ENCODE peak calls at places on chromosomes 3 and 15, in six cellular contexts. J is HFF-Myc, E is foreskin fibroblast, I is AG09319, N is B cell, D is cardiac muscle cell. L is an unnamed sample.

GRCh38 chr3:23203651-23204111 is 554 bp downstream of the UBE2E2 start:
- DNase-seq in E (peak), D (peak), N (peak), I (no peak), J (no peak), L (peak)

GRCh38 chr15:50390549-50391264 is 33.5 kb upstream of the USP8 start:
- DNase-seq in I (no peak), E (no peak), D (no peak), N (no peak), J (no peak), L (no peak)

GRCh38 chr3:43905157-43905556 is 214.4 kb downstream of the ABHD5 start:
- DNase-seq in J (no peak), D (peak), I (no peak), E (no peak), N (no peak), L (no peak)

GRCh38 chr3:28053759-28054158 is 187.7 kb upstream of the CMC1 start:
- DNase-seq in D (peak), N (no peak), E (peak), I (no peak), J (no peak), L (no peak)

GRCh38 chr3:137148917-137149316 is 191.1 kb downstream of the IL20RB start:
- DNase-seq in D (no peak), I (no peak), N (no peak), J (no peak), E (no peak), L (no peak)

GRCh38 chr3:148962513-148962912 is 28.8 kb upstream of the GYG1 start:
- DNase-seq in N (no peak), I (peak), E (peak), D (peak), J (peak), L (peak)

GRCh38 chr15:60172147-60172546 is 168.0 kb downstream of the FOXB1 start:
- DNase-seq in E (peak), J (no peak), I (no peak), D (no peak), N (no peak), L (no peak)

GRCh38 chr3:48919215-48920138 is 835 bp downstream of the ARIH2 start:
- DNase-seq in E (peak), D (peak), J (no peak), N (peak), I (no peak), L (peak)

GRCh38 chr3:127833281-127834032 is 11.1 kb upstream of the MGLL start:
- DNase-seq in N (no peak), I (no peak), J (no peak), E (no peak), D (no peak), L (no peak)
- TF ChIP-seq CTCF in N (no peak), I (no peak), J (no peak), E (no peak), D (no peak), L (no peak)

GRCh38 chr15:72284781-72285180 is 12.4 kb upstream of the PARP6 start:
- DNase-seq in D (no peak), E (no peak), N (no peak), I (no peak), J (no peak), L (no peak)
- TF ChIP-seq CTCF in D (no peak), E (no peak), N (no peak), I (no peak), J (no peak), L (no peak)

GRCh38 chr3:192915724-192916123 is 1.9 kb downstream of the MB21D2 start:
- DNase-seq in J (no peak), N (no peak), D (no peak), I (no peak), E (no peak), L (no peak)

GRCh38 chr3:192916455-192917257 is 1.0 kb downstream of the MB21D2 start:
- DNase-seq in J (no peak), I (no peak), E (peak), D (peak), N (no peak), L (peak)

GRCh38 chr3:192913540-192913939 is 4.1 kb downstream of the MB21D2 start:
- DNase-seq in J (no peak), N (no peak), I (no peak), D (no peak), E (no peak), L (no peak)

GRCh38 chr3:192914873-192915272 is 2.8 kb downstream of the MB21D2 start:
- DNase-seq in D (no peak), E (no peak), J (no peak), I (no peak), N (no peak), L (no peak)

GRCh38 chr3:192915306-192915705 is 2.4 kb downstream of the MB21D2 start:
- DNase-seq in N (no peak), D (peak), I (no peak), J (peak), E (peak), L (peak)
- TF ChIP-seq CTCF in N (no peak), D (peak), I (peak), J (peak), E (peak), L (no peak)

GRCh38 chr3:24494616-24495333 is at the start of gene THRB:
- DNase-seq in D (peak), E (peak), J (no peak), N (peak), I (no peak), L (peak)
- TF ChIP-seq CTCF in D (peak), E (peak), J (peak), N (peak), I (peak), L (peak)

GRCh38 chr3:167487556-167487955 is 13.7 kb upstream of the SERPINI2 start:
- DNase-seq in E (no peak), D (no peak), I (no peak), N (no peak), J (no peak), L (no peak)

GRCh38 chr3:167497903-167498302 is 24.1 kb upstream of the SERPINI2 start:
- DNase-seq in J (no peak), N (no peak), D (no peak), I (no peak), E (no peak), L (no peak)

GRCh38 chr3:167491626-167492025 is 17.8 kb upstream of the SERPINI2 start:
- DNase-seq in J (no peak), N (no peak), D (no peak), E (no peak), I (no peak), L (no peak)

GRCh38 chr3:167489571-167489970 is 15.7 kb upstream of the SERPINI2 start:
- DNase-seq in J (no peak), N (no peak), I (no peak), D (no peak), E (no peak), L (no peak)

DNA sequence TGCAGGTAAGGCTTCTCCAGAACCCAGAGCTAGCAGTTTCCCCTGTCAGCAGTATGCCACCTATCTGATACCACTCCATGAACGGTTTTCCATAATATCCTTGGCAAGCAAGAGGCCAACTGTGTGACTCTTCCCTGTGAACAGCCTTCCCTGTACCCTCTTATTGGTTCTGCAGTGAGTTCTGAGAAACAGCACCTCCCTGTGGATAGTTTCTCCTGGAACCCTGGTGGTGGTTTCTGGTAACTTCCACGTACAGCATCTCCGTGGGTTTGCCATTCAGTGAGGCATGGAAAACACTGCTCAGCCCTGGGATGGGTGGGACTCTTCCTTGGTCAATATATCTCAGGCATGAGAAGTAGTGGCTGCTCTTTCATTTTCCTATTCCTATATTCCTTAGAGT is 19.4 kb upstream of the SERPINI2 start:
- DNase-seq in E (no peak), D (no peak), J (no peak), I (no peak), N (no peak), L (peak)
- TF ChIP-seq CTCF in E (no peak), D (no peak), J (no peak), I (no peak), N (no peak), L (peak)

L was measured in Calu3.